ENCODE peak calls at places on chromosomes 5 and 9, in six cellular contexts. O, E, G, P, U and S are unnamed samples.

GRCh38 chr9:19999491-20000057 is 210.7 kb upstream of the SLC24A2 start:
- DNase-seq in O (no peak), E (no peak), G (no peak), P (no peak), U (peak; percentile 92), S (no peak)

GRCh38 chr5:87268970-87269377 is 1.3 kb downstream of the RASA1 start:
- DNase-seq in O (no peak), E (no peak), G (no peak), P (no peak), U (no peak), S (no peak)

GRCh38 chr9:99966720-99967119 is 60.3 kb downstream of the STX17 start:
- DNase-seq in O (peak; percentile 69), E (no peak), G (peak; percentile 16), P (no peak), U (no peak), S (no peak)

GRCh38 chr5:7415123-7415522 is 19.2 kb downstream of the ADCY2 start:
- DNase-seq in O (no peak), E (no peak), G (no peak), P (no peak), U (no peak), S (no peak)

GRCh38 chr5:130963798-130964197 is 201.3 kb downstream of the HINT1 start:
- DNase-seq in O (no peak), E (no peak), G (no peak), P (no peak), U (no peak), S (no peak)

GRCh38 chr5:121987685-121988073 is 25.9 kb downstream of the SRFBP1 start:
- DNase-seq in O (peak; percentile 18), E (no peak), G (no peak), P (no peak), U (no peak), S (no peak)

GRCh38 chr9:2711716-2712115 is 5.6 kb upstream of the KCNV2 start:
- DNase-seq in O (no peak), E (no peak), G (no peak), P (no peak), U (no peak), S (no peak)

GRCh38 chr5:137254153-137254552 is 245.0 kb downstream of the SPOCK1 start:
- DNase-seq in O (no peak), E (no peak), G (no peak), P (no peak), U (no peak), S (no peak)

GRCh38 chr5:82597437-82597836 is 319.3 kb upstream of the RPS23 start:
- DNase-seq in O (no peak), E (no peak), G (no peak), P (no peak), U (no peak), S (no peak)

GRCh38 chr9:96585426-96585825 is 34.2 kb downstream of the CDC14B start:
- DNase-seq in O (no peak), E (no peak), G (no peak), P (no peak), U (no peak), S (no peak)

GRCh38 chr9:81499021-81499454 is 190.3 kb downstream of the TLE1 start:
- DNase-seq in O (no peak), E (no peak), G (no peak), P (no peak), U (no peak), S (no peak)

GRCh38 chr9:3858961-3859360 is 333.2 kb upstream of the RFX3 start:
- DNase-seq in O (no peak), E (no peak), G (no peak), P (no peak), U (no peak), S (no peak)

GRCh38 chr5:67459233-67459632 is 262.6 kb upstream of the CD180 start:
- DNase-seq in O (no peak), E (no peak), G (no peak), P (no peak), U (no peak), S (no peak)

GRCh38 chr9:132114102-132114707 is 34.5 kb upstream of the MED27 start:
- DNase-seq in O (peak; percentile 40), E (peak; percentile 93), G (peak; percentile 79), P (no peak), U (no peak), S (peak; percentile 38)

GRCh38 chr5:102922839-102923477 is 167.9 kb downstream of the PAM start:
- DNase-seq in O (no peak), E (no peak), G (no peak), P (peak; percentile 41), U (no peak), S (no peak)

GRCh38 chr5:23627976-23628375 is 120.6 kb downstream of the PRDM9 start:
- DNase-seq in O (no peak), E (no peak), G (no peak), P (no peak), U (no peak), S (no peak)

GRCh38 chr5:1419476-1420210 is 25.6 kb downstream of the SLC6A3 start:
- DNase-seq in O (no peak), E (no peak), G (no peak), P (no peak), U (no peak), S (no peak)

GRCh38 chr9:91995000-91995399 is 45.0 kb upstream of the ROR2 start:
- DNase-seq in O (no peak), E (no peak), G (no peak), P (no peak), U (no peak), S (peak; percentile 31)

GRCh38 chr9:37574996-37575395 is 1.2 kb downstream of the FBXO10 start:
- DNase-seq in O (no peak), E (no peak), G (no peak), P (peak; percentile 58), U (no peak), S (no peak)

GRCh38 chr9:17623965-17624364 is 45.1 kb downstream of the SH3GL2 start:
- DNase-seq in O (no peak), E (no peak), G (no peak), P (no peak), U (no peak), S (no peak)

GRCh38 chr9:112032009-112032408 is 135.4 kb downstream of the UGCG start:
- DNase-seq in O (no peak), E (no peak), G (no peak), P (no peak), U (peak; percentile 97), S (no peak)

GRCh38 chr5:148352696-148353095 is 17.3 kb downstream of the SPINK9 start:
- DNase-seq in O (no peak), E (no peak), G (no peak), P (no peak), U (no peak), S (no peak)

GRCh38 chr5:163540711-163541110 is 35.3 kb downstream of the MAT2B start:
- DNase-seq in O (no peak), E (no peak), G (no peak), P (no peak), U (no peak), S (no peak)

GRCh38 chr5:19853616-19854240 is 134.3 kb downstream of the CDH18 start:
- DNase-seq in O (no peak), E (no peak), G (no peak), P (no peak), U (no peak), S (no peak)

GRCh38 chr9:120931278-120932085 is 4.9 kb upstream of the TRAF1 start:
- DNase-seq in O (no peak), E (no peak), G (no peak), P (no peak), U (peak; percentile 93), S (peak; percentile 63)

GRCh38 chr5:138824516-138824915 is 50.6 kb downstream of the LRRTM2 start:
- DNase-seq in O (no peak), E (no peak), G (no peak), P (no peak), U (no peak), S (no peak)

GRCh38 chr5:59182722-59183121 is 599.8 kb downstream of the RAB3C start:
- DNase-seq in O (no peak), E (no peak), G (no peak), P (no peak), U (no peak), S (no peak)

GRCh38 chr5:159680095-159680494 is 236.2 kb upstream of the ADRA1B start:
- DNase-seq in O (no peak), E (no peak), G (no peak), P (no peak), U (no peak), S (no peak)

GRCh38 chr5:173501922-173502321 is 114.5 kb downstream of the BOD1 start:
- DNase-seq in O (no peak), E (no peak), G (no peak), P (no peak), U (no peak), S (no peak)

GRCh38 chr9:110027624-110028023 is 180.3 kb downstream of the C9orf152 start:
- DNase-seq in O (peak; percentile 79), E (no peak), G (no peak), P (no peak), U (no peak), S (no peak)

GRCh38 chr5:131222731-131223130 is 41.1 kb upstream of the CDC42SE2 start:
- DNase-seq in O (no peak), E (no peak), G (no peak), P (no peak), U (no peak), S (no peak)

GRCh38 chr5:61245486-61245885 is 83.2 kb upstream of the SMIM15 start:
- DNase-seq in O (no peak), E (no peak), G (no peak), P (peak; percentile 22), U (no peak), S (no peak)

GRCh38 chr9:134965851-134966250 is 48.1 kb upstream of the FCN1 start:
- DNase-seq in O (no peak), E (no peak), G (no peak), P (no peak), U (no peak), S (no peak)
- TF ChIP-seq GABPA in O (no peak), E (no peak), G (no peak), P (no peak), U (no peak), S (no peak)

DNA sequence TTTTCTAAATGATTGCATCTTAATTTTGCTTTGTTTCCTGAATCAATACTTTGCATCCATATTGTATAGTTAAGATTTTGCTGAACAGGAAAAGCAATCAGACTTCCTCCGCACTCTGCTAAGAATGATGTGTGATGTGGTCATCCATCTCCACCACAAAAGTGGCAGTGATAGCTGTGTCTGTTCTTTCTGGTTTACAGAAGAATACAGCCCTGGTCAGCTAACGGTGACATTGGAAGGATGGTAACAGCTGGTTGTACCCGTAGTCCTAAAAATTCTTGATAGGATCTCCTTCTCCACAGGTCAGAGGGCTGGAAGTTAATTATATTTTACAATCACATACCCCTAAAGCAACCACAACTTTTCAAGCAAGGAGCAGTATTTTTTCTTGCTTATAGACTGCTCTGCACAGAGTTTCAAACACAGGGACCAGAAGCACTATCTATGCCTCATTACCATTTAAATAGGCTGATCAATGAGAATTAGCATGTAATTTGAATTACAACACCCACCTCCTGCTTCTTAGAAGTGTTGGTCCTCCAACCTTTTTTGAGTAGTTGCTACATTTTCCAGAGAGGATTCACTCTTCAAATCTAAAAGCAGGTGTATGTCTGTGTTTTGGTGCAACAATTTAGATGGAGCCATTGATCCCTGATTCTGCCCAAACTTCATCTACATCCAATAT is 1191.9 kb upstream of the NUDT12 start:
- DNase-seq in O (no peak), E (no peak), G (no peak), P (no peak), U (no peak), S (no peak)
- TF ChIP-seq GABPA in O (no peak), E (no peak), G (no peak), P (no peak), U (no peak), S (no peak)

GRCh38 chr9:33461474-33461873 is 12.2 kb downstream of the NOL6 start:
- DNase-seq in O (no peak), E (no peak), G (no peak), P (no peak), U (no peak), S (no peak)
- TF ChIP-seq GABPA in O (no peak), E (no peak), G (no peak), P (no peak), U (no peak), S (no peak)

GRCh38 chr9:77839459-77840140 is 191.5 kb upstream of the GNA14 start:
- DNase-seq in O (peak; percentile 50), E (no peak), G (no peak), P (no peak), U (no peak), S (no peak)
- TF ChIP-seq GABPA in O (no peak), E (no peak), G (no peak), P (no peak), U (no peak), S (no peak)